ENCODE peak calls at places on chromosome 22, in four cellular contexts. One of them, this sample, is unnamed.

GRCh38 chr22:29369460-29369859 is 18.9 kb downstream of the AP1B1 start:
- DNase-seq in cardiac muscle cell: peak
- DNase-seq in NCI-H1105: no peak
- DNase-seq in DMS153: no peak
- DNase-seq in this sample: peak

GRCh38 chr22:27323646-27324045 is 477.9 kb downstream of the MN1 start:
- DNase-seq in cardiac muscle cell: no peak
- DNase-seq in NCI-H1105: no peak
- DNase-seq in DMS153: no peak
- DNase-seq in this sample: no peak

GRCh38 chr22:22357024-22357868 is 112.7 kb downstream of the VPREB1 start:
- DNase-seq in cardiac muscle cell: peak
- DNase-seq in NCI-H1105: peak
- DNase-seq in DMS153: peak
- DNase-seq in this sample: peak

GRCh38 chr22:45239378-45240136 is 1.1 kb downstream of the KIAA0930 start:
- DNase-seq in cardiac muscle cell: no peak
- DNase-seq in NCI-H1105: no peak
- DNase-seq in DMS153: peak
- DNase-seq in this sample: peak

GRCh38 chr22:24319451-24319850 is 48.8 kb downstream of the SPECC1L start:
- DNase-seq in cardiac muscle cell: peak
- DNase-seq in NCI-H1105: no peak
- DNase-seq in DMS153: no peak
- DNase-seq in this sample: no peak

GRCh38 chr22:46457502-46458488 is 79.6 kb downstream of the CELSR1 start:
- DNase-seq in cardiac muscle cell: peak
- DNase-seq in NCI-H1105: no peak
- DNase-seq in DMS153: no peak
- DNase-seq in this sample: peak

GRCh38 chr22:20027966-20028854 is 7.3 kb downstream of the TANGO2 start:
- DNase-seq in cardiac muscle cell: peak
- DNase-seq in NCI-H1105: no peak
- DNase-seq in DMS153: no peak
- DNase-seq in this sample: no peak

GRCh38 chr22:47401592-47401898 is 639.1 kb downstream of the TBC1D22A start:
- DNase-seq in cardiac muscle cell: no peak
- DNase-seq in NCI-H1105: no peak
- DNase-seq in DMS153: no peak
- DNase-seq in this sample: no peak

GRCh38 chr22:44522526-44523170 is 24.6 kb upstream of the RTL6 start:
- DNase-seq in cardiac muscle cell: no peak
- DNase-seq in NCI-H1105: no peak
- DNase-seq in DMS153: no peak
- DNase-seq in this sample: no peak

GRCh38 chr22:37994049-37994448 is 9.7 kb upstream of the SOX10 start:
- DNase-seq in cardiac muscle cell: no peak
- DNase-seq in NCI-H1105: no peak
- DNase-seq in DMS153: no peak
- DNase-seq in this sample: no peak

GRCh38 chr22:19143967-19144400 is 467 bp downstream of the ESS2 start:
- DNase-seq in cardiac muscle cell: peak
- DNase-seq in NCI-H1105: no peak
- DNase-seq in DMS153: no peak
- DNase-seq in this sample: no peak

GRCh38 chr22:49975543-49976389 is 15.2 kb downstream of the PIM3 start:
- DNase-seq in cardiac muscle cell: peak
- DNase-seq in NCI-H1105: no peak
- DNase-seq in DMS153: no peak
- DNase-seq in this sample: peak

This sample was measured in mesendoderm.